ENCODE peak calls at places on chromosomes 3 and 15, in seven cellular contexts. P is mesenchymal stem cell, Q is mesendoderm, C is IMR-90, D is neuronal stem cell, W is H9, I is H1. K is an unnamed sample. For H3K4me1, the result is how much of the 10 kb centered on the place peaks cover.

GRCh38 chr3:33900809-33901505 is 102.5 kb downstream of the PDCD6IP start:
- DNase-seq in P (peak), Q (no peak), C (no peak), D (no peak), W (no peak), I (no peak), K (no peak)

GRCh38 chr3:42377681-42378080 is 32.7 kb downstream of the LYZL4 start:
- DNase-seq in P (no peak), Q (no peak), C (no peak), D (no peak), W (no peak), I (no peak), K (no peak)

GRCh38 chr3:126911162-126912026 is 71.5 kb upstream of the PLXNA1 start:
- DNase-seq in P (peak), Q (peak), C (peak), D (no peak), W (peak), I (no peak), K (peak)

GRCh38 chr15:88612186-88612796 is 8.8 kb upstream of the AEN start:
- DNase-seq in P (no peak), Q (no peak), C (no peak), D (no peak), W (peak), I (no peak), K (no peak)

GRCh38 chr3:39219702-39220101 is 27.3 kb upstream of the XIRP1 start:
- DNase-seq in P (no peak), Q (no peak), C (no peak), D (no peak), W (no peak), I (no peak), K (no peak)

GRCh38 chr3:11059090-11059798 is 66.7 kb downstream of the SLC6A1 start:
- DNase-seq in P (peak), Q (peak), C (peak), D (peak), W (peak), I (peak), K (peak)

GRCh38 chr3:117358717-117359314 is 649.2 kb downstream of the TUSC7 start:
- DNase-seq in P (no peak), Q (no peak), C (no peak), D (no peak), W (no peak), I (no peak), K (no peak)

GRCh38 chr3:172449468-172450149 is 1.4 kb upstream of the GHSR start:
- DNase-seq in P (peak), Q (peak), C (peak), D (peak), W (peak), I (peak), K (peak)

GRCh38 chr3:149373235-149374125 is 4.0 kb downstream of the TM4SF1 start:
- DNase-seq in P (peak), Q (no peak), C (peak), D (no peak), W (no peak), I (no peak), K (peak)

GRCh38 chr3:53919741-53920140 is 28.1 kb upstream of the SELENOK start:
- DNase-seq in P (no peak), Q (no peak), C (no peak), D (no peak), W (no peak), I (no peak), K (no peak)

GRCh38 chr3:112539825-112540517 is 21.8 kb downstream of the ATG3 start:
- DNase-seq in P (no peak), Q (no peak), C (no peak), D (no peak), W (no peak), I (no peak), K (no peak)

GRCh38 chr15:51377038-51377761 is 35.7 kb downstream of the GLDN start:
- DNase-seq in P (peak), Q (no peak), C (peak), D (no peak), W (no peak), I (no peak), K (peak)

GRCh38 chr3:46955801-46956259 is 20.7 kb downstream of the CCDC12 start:
- DNase-seq in P (peak), Q (no peak), C (peak), D (no peak), W (no peak), I (no peak), K (no peak)
- H3K4me1 ChIP-seq in P (under half), Q (under half), C (under half), D (under half), W (under half), I (under half), K (under half)

DNA sequence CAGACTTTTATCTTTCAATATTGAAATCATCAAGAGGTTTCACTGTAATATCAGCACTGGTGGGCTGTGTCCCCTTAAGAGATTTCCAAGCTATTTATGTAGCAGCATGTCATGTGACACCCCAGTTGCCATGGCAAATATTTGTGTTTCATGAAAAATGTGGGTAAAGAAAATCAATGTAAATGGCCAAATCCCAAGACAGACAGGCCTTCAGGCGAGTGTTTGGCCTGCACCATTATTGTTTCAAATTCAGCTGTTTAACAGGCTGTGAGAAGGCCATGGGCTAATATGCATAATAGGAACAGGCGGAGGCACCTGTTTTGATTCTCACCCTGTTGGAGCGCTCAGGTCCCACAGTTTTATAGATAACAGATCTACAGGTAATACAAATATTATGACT is 104.2 kb downstream of the IQCH start:
- DNase-seq in P (no peak), Q (peak), C (no peak), D (no peak), W (no peak), I (no peak), K (no peak)
- H4K8ac ChIP-seq in P (no peak), Q (no peak), C (no peak), D (no peak), W (no peak), I (no peak), K (no peak)

DNA sequence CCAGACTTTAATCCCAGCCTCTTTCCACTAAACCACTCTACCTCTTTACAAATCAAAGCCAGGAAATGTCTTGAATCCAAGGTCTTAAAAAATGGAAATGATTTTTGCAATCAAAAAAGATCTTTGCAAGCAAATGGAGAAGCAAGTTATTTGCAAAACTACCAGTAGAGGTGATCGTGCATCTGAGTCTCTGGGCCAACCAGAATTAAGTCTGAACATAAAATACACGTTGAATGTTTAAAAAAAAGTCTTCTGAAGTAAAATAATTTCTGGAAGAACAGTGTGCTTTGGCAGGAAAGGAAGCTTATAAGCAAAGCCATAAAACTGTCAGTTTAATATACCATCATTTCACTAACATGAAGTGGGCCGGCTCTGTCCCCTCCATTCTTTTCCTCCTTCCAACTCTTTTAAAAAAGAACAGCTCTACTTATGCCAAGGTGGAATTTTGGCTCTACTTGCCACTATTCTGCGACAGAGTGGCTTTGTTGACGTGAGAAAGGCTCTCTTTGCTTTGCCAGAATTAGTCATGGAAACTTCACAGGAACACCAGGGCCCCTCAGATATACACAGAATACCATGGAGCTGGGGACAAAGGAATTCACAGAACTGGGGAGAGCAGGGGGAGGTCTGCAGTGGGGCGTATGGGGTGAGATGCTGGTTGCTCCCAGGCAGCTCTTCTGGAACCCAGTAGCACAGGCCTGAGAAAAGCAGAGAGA is 29.8 kb downstream of the FSTL1 start:
- DNase-seq in P (peak), Q (peak), C (peak), D (no peak), W (no peak), I (no peak), K (no peak)
- H3K4me1 ChIP-seq in P (under half), Q (under half), C (under half), D (under half), W (under half), I (under half), K (under half)

GRCh38 chr15:67061811-67062348 is 3.5 kb upstream of the SMAD3 start:
- DNase-seq in P (no peak), Q (no peak), C (no peak), D (no peak), W (no peak), I (no peak), K (no peak)
- H4K8ac ChIP-seq in P (no peak), Q (no peak), C (no peak), D (no peak), W (no peak), I (no peak), K (no peak)

GRCh38 chr3:71453319-71453718 is 130.2 kb downstream of the FOXP1 start:
- DNase-seq in P (no peak), Q (no peak), C (no peak), D (no peak), W (no peak), I (no peak), K (no peak)

GRCh38 chr3:71456155-71456554 is 127.4 kb downstream of the FOXP1 start:
- DNase-seq in P (peak), Q (no peak), C (peak), D (no peak), W (no peak), I (no peak), K (peak)

GRCh38 chr3:71454513-71455423 is 128.8 kb downstream of the FOXP1 start:
- DNase-seq in P (no peak), Q (no peak), C (no peak), D (no peak), W (no peak), I (no peak), K (no peak)

GRCh38 chr3:71451812-71452211 is 131.7 kb downstream of the FOXP1 start:
- DNase-seq in P (no peak), Q (no peak), C (no peak), D (no peak), W (no peak), I (no peak), K (no peak)

GRCh38 chr3:71453822-71454512 is 129.6 kb downstream of the FOXP1 start:
- DNase-seq in P (no peak), Q (no peak), C (no peak), D (no peak), W (no peak), I (no peak), K (no peak)
- H3K4me1 ChIP-seq in P (under half), Q (under half), C (under half), D (under half), W (under half), I (under half), K (under half)

K was measured in trophoblast cell.